ENCODE peak calls at places on chromosomes 12 and 14, in seven cellular contexts. L, S, O, H, N, F and A are unnamed samples.

GRCh38 chr14:39203659-39204606 is 28.9 kb downstream of the PNN start:
- DNase-seq in L (no peak), S (no peak), O (no peak), H (no peak), N (no peak), F (peak), A (no peak)

GRCh38 chr12:3357950-3358525 is 133.0 kb upstream of the PRMT8 start:
- DNase-seq in L (no peak), S (no peak), O (no peak), H (no peak), N (no peak), F (no peak), A (no peak)

GRCh38 chr12:29743801-29744200 is 39.9 kb downstream of the TMTC1 start:
- DNase-seq in L (no peak), S (peak), O (no peak), H (no peak), N (peak), F (no peak), A (no peak)

GRCh38 chr14:103746706-103747105 is 31.1 kb downstream of the ZFYVE21 start:
- DNase-seq in L (no peak), S (peak), O (no peak), H (no peak), N (no peak), F (no peak), A (no peak)

GRCh38 chr12:100229036-100229635 is 28.5 kb downstream of the ACTR6 start:
- DNase-seq in L (no peak), S (peak), O (no peak), H (no peak), N (no peak), F (peak), A (no peak)

GRCh38 chr14:75303415-75303814 is 24.8 kb downstream of the FOS start:
- DNase-seq in L (peak), S (peak), O (no peak), H (peak), N (peak), F (peak), A (peak)

GRCh38 chr12:122528992-122529391 is 1.9 kb downstream of the KNTC1 start:
- DNase-seq in L (no peak), S (no peak), O (no peak), H (no peak), N (no peak), F (no peak), A (no peak)

GRCh38 chr14:73227812-73228781 is 9.2 kb upstream of the PAPLN start:
- DNase-seq in L (no peak), S (peak), O (no peak), H (no peak), N (peak), F (no peak), A (no peak)

GRCh38 chr12:79737875-79738718 is 47.3 kb upstream of the PAWR start:
- DNase-seq in L (peak), S (peak), O (no peak), H (no peak), N (peak), F (peak), A (peak)

GRCh38 chr12:117552971-117553370 is 191.5 kb upstream of the NOS1 start:
- DNase-seq in L (no peak), S (peak), O (no peak), H (no peak), N (peak), F (no peak), A (no peak)

GRCh38 chr14:104386281-104386841 is 193.2 kb upstream of the C14orf180 start:
- DNase-seq in L (no peak), S (no peak), O (no peak), H (peak), N (no peak), F (no peak), A (no peak)

GRCh38 chr12:124434364-124434763 is 133.0 kb downstream of the NCOR2 start:
- DNase-seq in L (no peak), S (no peak), O (no peak), H (no peak), N (no peak), F (no peak), A (no peak)

GRCh38 chr14:81582420-81582819 is 48.8 kb upstream of the SEL1L start:
- DNase-seq in L (no peak), S (peak), O (no peak), H (no peak), N (no peak), F (no peak), A (no peak)

GRCh38 chr12:75291014-75291413 is 39.1 kb downstream of the CAPS2 start:
- DNase-seq in L (no peak), S (no peak), O (no peak), H (no peak), N (no peak), F (no peak), A (no peak)

GRCh38 chr14:33691907-33692306 is 259.0 kb downstream of the EGLN3 start:
- DNase-seq in L (no peak), S (no peak), O (no peak), H (no peak), N (no peak), F (no peak), A (no peak)

GRCh38 chr14:28756896-28757570 is 9.6 kb upstream of the FOXG1 start:
- DNase-seq in L (no peak), S (peak), O (no peak), H (no peak), N (no peak), F (no peak), A (no peak)

GRCh38 chr12:132190012-132190755 is 45.9 kb downstream of the NOC4L start:
- DNase-seq in L (no peak), S (no peak), O (no peak), H (peak), N (no peak), F (no peak), A (no peak)

GRCh38 chr14:71244341-71244740 is 337.1 kb downstream of the PCNX1 start:
- DNase-seq in L (no peak), S (peak), O (no peak), H (no peak), N (no peak), F (no peak), A (no peak)

GRCh38 chr14:52299692-52300278 is 14.3 kb upstream of the PTGER2 start:
- DNase-seq in L (no peak), S (peak), O (no peak), H (no peak), N (peak), F (peak), A (no peak)

GRCh38 chr12:57452937-57453509 is 2.1 kb upstream of the INHBE start:
- DNase-seq in L (peak), S (peak), O (no peak), H (peak), N (peak), F (no peak), A (no peak)

GRCh38 chr12:130017571-130018449 is 114.0 kb upstream of the TMEM132D start:
- DNase-seq in L (no peak), S (no peak), O (no peak), H (no peak), N (no peak), F (no peak), A (no peak)

GRCh38 chr14:76473381-76474263 is 97.7 kb downstream of the ESRRB start:
- DNase-seq in L (no peak), S (no peak), O (no peak), H (peak), N (no peak), F (no peak), A (no peak)

GRCh38 chr12:96510306-96510764 is 21.0 kb downstream of the CFAP54 start:
- DNase-seq in L (no peak), S (no peak), O (no peak), H (no peak), N (no peak), F (no peak), A (no peak)

GRCh38 chr14:25009891-25010290 is 40.1 kb downstream of the STXBP6 start:
- DNase-seq in L (no peak), S (no peak), O (no peak), H (no peak), N (no peak), F (no peak), A (no peak)